ENCODE peak calls at places on chromosomes 7 and 10, in ten cellular contexts. K, D, U, Q, E, O, P, L, Y and Z are unnamed samples.

GRCh38 chr10:48274636-48275035 is at the start of gene FRMPD2:
- DNase-seq in Q (no peak), O (no peak), Y (no peak), P (no peak), L (no peak), K (no peak), U (no peak), D (no peak), E (no peak), Z (no peak)

GRCh38 chr7:82172017-82172416 is 271.6 kb downstream of the CACNA2D1 start:
- DNase-seq in U (no peak), E (peak), Y (no peak), O (no peak), P (no peak), K (no peak), L (no peak), D (no peak), Q (no peak), Z (no peak)

GRCh38 chr7:99997545-99998137 is 17.8 kb upstream of the ZKSCAN1 start:
- DNase-seq in Y (no peak), D (peak), P (no peak), L (no peak), O (peak), U (no peak), K (no peak), Q (no peak), E (no peak), Z (peak)

GRCh38 chr7:2856388-2857169 is 12.5 kb upstream of the GNA12 start:
- DNase-seq in E (no peak), P (no peak), Q (no peak), D (no peak), Y (no peak), K (peak), O (no peak), L (no peak), U (no peak), Z (peak)

GRCh38 chr10:132591166-132591971 is 53.8 kb downstream of the INPP5A start:
- DNase-seq in U (no peak), K (peak), O (no peak), E (no peak), Q (no peak), D (no peak), Y (no peak), P (no peak), L (peak), Z (peak)

GRCh38 chr7:141145630-141145982 is 71.7 kb downstream of the TMEM178B start:
- DNase-seq in L (no peak), Q (no peak), O (no peak), Y (no peak), P (no peak), U (no peak), K (no peak), E (no peak), D (no peak), Z (no peak)

GRCh38 chr10:51230828-51231227 is 156.5 kb downstream of the PRKG1 start:
- DNase-seq in E (no peak), L (no peak), U (no peak), P (no peak), D (no peak), Y (no peak), K (no peak), O (no peak), Q (no peak), Z (no peak)

GRCh38 chr10:13984647-13985155 is 346.0 kb downstream of the FRMD4A start:
- DNase-seq in L (peak), E (no peak), O (no peak), Q (peak), K (peak), P (no peak), U (peak), Y (no peak), D (no peak), Z (no peak)

GRCh38 chr10:85513450-85513849 is 853.1 kb downstream of the GRID1 start:
- DNase-seq in E (no peak), D (no peak), L (no peak), Q (no peak), Y (no peak), U (no peak), K (no peak), O (no peak), P (no peak), Z (no peak)

GRCh38 chr7:48180981-48181380 is 9.7 kb downstream of the ABCA13 start:
- DNase-seq in Q (peak), D (no peak), E (no peak), L (no peak), Y (no peak), K (peak), U (no peak), P (no peak), O (no peak), Z (no peak)

GRCh38 chr10:28587970-28588290 is 55.0 kb downstream of the WAC start:
- DNase-seq in U (peak), O (no peak), D (no peak), K (no peak), P (no peak), Y (no peak), L (no peak), E (no peak), Q (no peak), Z (no peak)
- TF ChIP-seq CTCF in U (no peak), O (no peak), D (no peak), K (no peak), P (peak), Y (no peak), L (no peak), E (no peak), Q (peak), Z (no peak)

GRCh38 chr7:94888542-94888941 is 18.9 kb upstream of the PPP1R9A start:
- DNase-seq in P (no peak), E (no peak), U (no peak), O (peak), D (no peak), Q (no peak), Y (peak), L (peak), K (no peak), Z (peak)
- TF ChIP-seq CTCF in P (peak), E (no peak), U (no peak), O (no peak), D (no peak), Q (no peak), Y (peak), L (no peak), K (peak), Z (peak)

GRCh38 chr10:93595378-93596288 is 5.4 kb downstream of the RBP4 start:
- DNase-seq in E (no peak), Q (no peak), Y (no peak), P (no peak), L (no peak), O (no peak), U (no peak), D (no peak), K (no peak), Z (no peak)

GRCh38 chr10:93598157-93598556 is 2.9 kb downstream of the RBP4 start:
- DNase-seq in U (no peak), O (no peak), P (no peak), L (no peak), E (peak), D (no peak), Y (no peak), Q (no peak), K (no peak), Z (no peak)

GRCh38 chr10:93594518-93594917 is 6.5 kb downstream of the RBP4 start:
- DNase-seq in L (no peak), U (no peak), E (no peak), Q (no peak), K (no peak), P (no peak), Y (no peak), D (no peak), O (no peak), Z (no peak)

GRCh38 chr10:93597075-93597599 is 3.9 kb downstream of the RBP4 start:
- DNase-seq in L (no peak), K (no peak), P (no peak), U (no peak), D (no peak), E (no peak), Q (no peak), Y (no peak), O (no peak), Z (no peak)

DNA sequence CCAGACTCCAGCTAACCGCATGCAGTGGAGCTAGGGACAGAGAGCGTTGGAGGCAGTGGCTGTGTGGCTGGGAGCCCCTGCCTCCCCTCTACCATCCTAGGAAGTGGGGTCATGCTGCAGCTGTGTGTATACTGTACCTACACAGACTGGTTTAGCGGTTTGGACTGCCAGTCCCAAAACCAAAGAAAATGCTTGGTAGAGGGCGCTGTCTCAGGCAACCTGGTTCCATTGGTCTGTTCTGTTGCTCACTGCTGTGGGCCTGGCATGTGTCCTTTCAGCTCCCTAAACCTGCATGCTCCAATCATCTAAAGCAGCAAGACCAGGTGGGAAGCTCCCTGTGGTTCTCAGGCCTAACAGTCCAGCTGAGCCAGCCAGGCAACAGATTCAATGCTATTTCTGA is 4.5 kb downstream of the RBP4 start:
- DNase-seq in O (no peak), P (no peak), E (peak), L (no peak), Y (peak), U (no peak), Q (no peak), D (no peak), K (no peak), Z (no peak)
- TF ChIP-seq CTCF in O (no peak), P (peak), E (peak), L (no peak), Y (peak), U (no peak), Q (no peak), D (no peak), K (peak), Z (no peak)

GRCh38 chr10:44287408-44287807 is 97.5 kb downstream of the CXCL12 start:
- DNase-seq in Y (no peak), L (no peak), P (no peak), U (no peak), Q (no peak), O (no peak), K (no peak), E (no peak), D (no peak), Z (no peak)

GRCh38 chr10:44282606-44283300 is 102.1 kb downstream of the CXCL12 start:
- DNase-seq in D (no peak), O (no peak), L (no peak), U (no peak), Q (no peak), E (no peak), K (no peak), Y (no peak), P (no peak), Z (no peak)

GRCh38 chr10:44281089-44281613 is 103.7 kb downstream of the CXCL12 start:
- DNase-seq in D (no peak), L (no peak), K (no peak), O (no peak), Q (no peak), U (no peak), Y (no peak), P (no peak), E (no peak), Z (no peak)

GRCh38 chr10:44281662-44282061 is 103.2 kb downstream of the CXCL12 start:
- DNase-seq in U (no peak), D (no peak), E (no peak), Y (no peak), P (no peak), O (no peak), L (no peak), Q (no peak), K (no peak), Z (no peak)

DNA sequence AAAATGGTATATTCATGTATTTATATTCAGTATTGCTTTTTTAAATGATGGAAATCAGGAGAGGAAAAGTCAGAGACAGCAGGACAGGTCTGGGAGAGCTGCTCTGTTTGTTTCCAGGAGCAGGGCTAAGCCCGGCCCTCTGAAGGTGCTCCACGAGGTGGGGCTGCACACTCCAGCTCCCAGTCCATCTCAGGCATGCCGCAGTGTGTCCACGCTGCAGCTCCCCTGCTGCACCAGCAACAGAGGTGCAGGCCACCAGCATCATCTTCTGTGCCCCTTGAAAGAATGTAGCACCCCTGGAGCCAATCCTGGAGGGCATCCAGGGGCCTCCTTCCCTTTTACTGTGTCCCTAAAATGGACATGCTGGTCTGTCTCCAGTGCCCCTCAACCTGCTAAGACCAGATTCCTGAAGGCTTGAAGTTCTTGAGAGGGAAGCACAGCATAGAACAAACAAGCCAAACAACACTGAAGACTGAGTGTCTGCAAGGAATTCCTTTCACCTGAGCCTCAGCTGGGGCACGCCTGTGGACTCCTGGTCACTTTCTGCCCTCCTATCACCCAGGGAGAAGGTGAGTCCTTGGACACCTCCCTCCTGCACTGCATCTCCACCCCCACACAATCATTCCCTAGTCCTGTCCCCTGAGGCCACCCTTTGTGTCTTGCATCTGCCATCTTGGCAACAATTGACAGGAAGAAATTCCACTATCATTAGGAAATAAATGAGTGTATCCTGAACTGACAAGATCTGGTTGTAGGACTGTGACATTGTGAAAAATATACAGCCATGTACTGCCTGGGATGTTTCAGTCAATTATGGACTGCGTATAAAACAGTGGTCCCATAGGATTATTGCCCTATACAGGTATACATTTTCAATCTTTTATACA is 100.5 kb downstream of the CXCL12 start:
- DNase-seq in U (no peak), K (no peak), Q (no peak), E (no peak), P (no peak), O (no peak), Y (no peak), D (no peak), L (no peak), Z (no peak)
- TF ChIP-seq CTCF in U (no peak), K (no peak), Q (no peak), E (no peak), P (no peak), O (no peak), Y (no peak), D (no peak), L (no peak), Z (no peak)

GRCh38 chr7:22724861-22725260 is 2.1 kb upstream of the IL6 start:
- DNase-seq in K (no peak), U (no peak), O (no peak), P (no peak), Q (no peak), E (no peak), L (no peak), D (no peak), Y (no peak), Z (no peak)

GRCh38 chr7:22723642-22724041 is 3.4 kb upstream of the IL6 start:
- DNase-seq in K (no peak), Y (no peak), O (no peak), U (no peak), Q (no peak), P (no peak), E (no peak), L (no peak), D (no peak), Z (no peak)

GRCh38 chr7:22726849-22727792 is at the start of gene IL6:
- DNase-seq in K (peak), D (no peak), U (peak), P (peak), O (no peak), Y (no peak), E (peak), L (peak), Q (peak), Z (peak)

GRCh38 chr7:22726345-22726848 is 603 bp upstream of the IL6 start:
- DNase-seq in L (peak), P (no peak), O (peak), Q (peak), Y (peak), E (peak), U (peak), K (peak), D (no peak), Z (peak)

DNA sequence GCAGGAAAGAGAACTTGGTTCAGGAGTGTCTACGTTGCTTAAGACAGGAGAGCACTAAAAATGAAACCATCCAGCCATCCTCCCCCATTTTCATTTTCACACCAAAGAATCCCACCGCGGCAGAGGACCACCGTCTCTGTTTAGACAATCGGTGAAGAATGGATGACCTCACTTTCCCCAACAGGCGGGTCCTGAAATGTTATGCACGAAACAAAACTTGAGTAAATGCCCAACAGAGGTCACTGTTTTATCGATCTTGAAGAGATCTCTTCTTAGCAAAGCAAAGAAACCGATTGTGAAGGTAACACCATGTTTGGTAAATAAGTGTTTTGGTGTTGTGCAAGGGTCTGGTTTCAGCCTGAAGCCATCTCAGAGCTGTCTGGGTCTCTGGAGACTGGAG is 1.4 kb upstream of the IL6 start:
- DNase-seq in U (no peak), L (no peak), E (peak), O (peak), P (no peak), D (no peak), Q (no peak), K (peak), Y (peak), Z (no peak)
- TF ChIP-seq CTCF in U (no peak), L (no peak), E (no peak), O (peak), P (no peak), D (no peak), Q (no peak), K (peak), Y (peak), Z (no peak)

GRCh38 chr7:115099906-115100305 is 178.0 kb downstream of the MDFIC start:
- DNase-seq in E (no peak), K (peak), Q (no peak), U (no peak), D (no peak), O (no peak), P (no peak), Y (no peak), L (peak), Z (peak)
- TF ChIP-seq CTCF in E (no peak), K (no peak), Q (no peak), U (no peak), D (no peak), O (no peak), P (peak), Y (no peak), L (no peak), Z (no peak)

GRCh38 chr10:60845038-60845437 is 66.8 kb downstream of the CDK1 start:
- DNase-seq in U (no peak), O (no peak), Y (no peak), P (no peak), D (no peak), L (no peak), E (no peak), Q (no peak), K (no peak), Z (no peak)

GRCh38 chr10:60848680-60849079 is 70.4 kb downstream of the CDK1 start:
- DNase-seq in E (no peak), P (no peak), U (no peak), L (no peak), Y (no peak), O (no peak), D (no peak), Q (no peak), K (no peak), Z (no peak)

GRCh38 chr10:60848126-60848525 is 69.8 kb downstream of the CDK1 start:
- DNase-seq in E (no peak), P (no peak), O (no peak), U (peak), D (no peak), L (no peak), K (peak), Y (no peak), Q (peak), Z (peak)

GRCh38 chr10:60849217-60849616 is 70.9 kb downstream of the CDK1 start:
- DNase-seq in P (no peak), D (no peak), O (no peak), Q (no peak), L (no peak), E (no peak), Y (no peak), K (no peak), U (no peak), Z (no peak)

GRCh38 chr10:60846173-60846572 is 67.9 kb downstream of the CDK1 start:
- DNase-seq in Q (no peak), Y (peak), O (no peak), E (no peak), L (no peak), K (peak), P (no peak), U (peak), D (no peak), Z (peak)
- TF ChIP-seq CTCF in Q (peak), Y (peak), O (no peak), E (no peak), L (no peak), K (peak), P (peak), U (no peak), D (no peak), Z (no peak)

DNA sequence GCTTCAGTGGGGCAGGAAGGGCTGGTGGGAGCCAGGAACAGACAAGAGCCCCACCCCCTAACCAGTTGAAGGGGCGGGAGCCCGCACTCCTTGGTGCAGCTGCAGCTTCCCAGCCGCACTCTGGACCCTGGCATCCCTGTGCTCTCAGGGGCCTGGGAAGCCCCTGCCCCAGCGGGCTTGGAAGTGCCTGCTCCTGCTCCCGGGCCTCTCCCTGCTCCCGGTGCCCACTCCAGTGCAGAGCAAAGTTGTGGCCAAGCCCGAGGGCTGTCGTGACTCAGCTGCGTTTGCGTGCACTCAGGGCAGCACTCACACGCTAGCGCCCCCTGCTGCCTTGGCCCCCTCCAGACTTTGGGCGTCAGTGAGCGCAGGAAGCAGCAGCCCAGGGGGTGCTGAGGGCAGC is 883.8 kb downstream of the LRMDA start:
- DNase-seq in E (no peak), U (no peak), Y (no peak), L (no peak), Q (no peak), D (no peak), O (no peak), K (no peak), P (no peak), Z (no peak)
- TF ChIP-seq CTCF in E (no peak), U (no peak), Y (peak), L (no peak), Q (peak), D (no peak), O (peak), K (no peak), P (no peak), Z (peak)

DNA sequence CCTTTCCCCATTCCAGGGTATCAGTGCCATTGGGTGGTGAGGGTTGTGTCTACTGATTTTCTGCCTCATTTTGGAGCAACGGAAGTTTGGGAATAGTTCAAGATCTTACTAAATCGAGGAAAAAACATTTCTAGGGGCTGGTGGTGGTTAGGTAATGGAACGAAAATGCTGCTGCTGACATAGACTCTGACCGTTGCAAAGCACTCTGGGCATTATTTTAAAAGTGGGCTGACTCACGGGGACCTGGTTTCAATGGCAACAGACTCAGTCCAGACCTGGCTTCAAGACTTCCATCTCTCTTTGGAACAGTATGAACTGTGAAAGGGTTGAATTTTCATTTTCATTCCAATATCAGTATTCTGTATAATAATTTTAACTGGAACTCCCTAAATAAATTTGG is 284.0 kb downstream of the PHTF2 start:
- DNase-seq in P (no peak), E (no peak), K (no peak), O (no peak), Y (no peak), L (no peak), Q (no peak), U (no peak), D (no peak), Z (no peak)
- TF ChIP-seq CTCF in P (no peak), E (no peak), K (no peak), O (no peak), Y (no peak), L (no peak), Q (no peak), U (no peak), D (no peak), Z (no peak)

GRCh38 chr10:95208702-95209391 is 14.8 kb downstream of the ACSM6 start:
- DNase-seq in L (peak), P (no peak), Y (peak), E (peak), K (no peak), U (no peak), D (no peak), Q (no peak), O (no peak), Z (no peak)
- TF ChIP-seq CTCF in L (peak), P (peak), Y (peak), E (no peak), K (peak), U (peak), D (peak), Q (peak), O (no peak), Z (no peak)